ENCODE peak calls at places on chromosome 18, in seven cellular contexts. Q, L, R, B, U, O and P are unnamed samples.

GRCh38 chr18:51196811-51197660 is 445 bp downstream of the MEX3C start:
- DNase-seq in Q (peak; percentile 75), U (peak; percentile 42), L (peak; percentile 62), R (no peak), B (peak; percentile 53), O (no peak), P (no peak)

GRCh38 chr18:23498062-23498582 is 5.2 kb upstream of the RMC1 start:
- DNase-seq in U (no peak), B (no peak), O (no peak), Q (no peak), L (no peak), R (no peak), P (no peak)

GRCh38 chr18:31678425-31678824 is 6.0 kb downstream of the B4GALT6 start:
- DNase-seq in Q (no peak), B (no peak), R (no peak), U (no peak), L (no peak), O (no peak), P (no peak)

GRCh38 chr18:69186162-69186561 is 214.5 kb upstream of the DOK6 start:
- DNase-seq in U (no peak), L (no peak), Q (no peak), O (no peak), R (no peak), B (no peak), P (no peak)

GRCh38 chr18:33051397-33051796 is 278.6 kb upstream of the KLHL14 start:
- DNase-seq in U (peak; percentile 1), O (peak; percentile 17), L (no peak), R (no peak), Q (peak; percentile 1), B (peak; percentile 54), P (no peak)

GRCh38 chr18:57519668-57520424 is 66.7 kb downstream of the FECH start:
- DNase-seq in Q (no peak), B (no peak), L (no peak), O (no peak), U (no peak), R (no peak), P (no peak)

GRCh38 chr18:68267583-68267982 is 447.3 kb downstream of the TMX3 start:
- DNase-seq in B (no peak), O (peak; percentile 78), R (no peak), U (peak; percentile 70), Q (peak; percentile 70), L (no peak), P (peak; percentile 11)

GRCh38 chr18:43805646-43806194 is 528.4 kb upstream of the SYT4 start:
- DNase-seq in U (peak; percentile 61), O (peak; percentile 1), B (no peak), L (no peak), R (no peak), Q (no peak), P (no peak)

GRCh38 chr18:37535968-37536367 is 29.6 kb downstream of the CELF4 start:
- DNase-seq in R (no peak), L (no peak), O (peak; percentile 3), Q (peak; percentile 58), U (no peak), B (no peak), P (no peak)

GRCh38 chr18:13540783-13541182 is 185.6 kb downstream of the FAM210A start:
- DNase-seq in R (no peak), U (no peak), Q (no peak), L (no peak), B (no peak), O (no peak), P (no peak)

GRCh38 chr18:63775166-63775730 is at the start of gene SERPINB7:
- DNase-seq in O (peak; percentile 96), Q (peak; percentile 91), R (peak; percentile 10), U (peak; percentile 92), L (no peak), B (no peak), P (peak; percentile 54)

GRCh38 chr18:22176282-22176621 is 6.9 kb downstream of the GATA6 start:
- DNase-seq in O (no peak), B (peak; percentile 49), R (no peak), L (no peak), U (no peak), Q (no peak), P (no peak)

GRCh38 chr18:78362198-78362597 is 617.4 kb upstream of the SALL3 start:
- DNase-seq in Q (no peak), R (no peak), L (no peak), B (no peak), U (no peak), O (no peak), P (no peak)

GRCh38 chr18:30183766-30184165 is 858.8 kb downstream of the DSC3 start:
- DNase-seq in L (no peak), B (no peak), O (no peak), R (no peak), Q (no peak), U (no peak), P (no peak)

GRCh38 chr18:44149706-44150105 is 531.0 kb upstream of the SETBP1 start:
- DNase-seq in O (peak; percentile 60), L (no peak), U (peak; percentile 92), B (peak; percentile 13), R (no peak), Q (peak; percentile 90), P (peak; percentile 58)

GRCh38 chr18:49970288-49970687 is 157.0 kb upstream of the ACAA2 start:
- DNase-seq in B (no peak), U (no peak), Q (no peak), L (no peak), O (no peak), R (no peak), P (no peak)

GRCh38 chr18:49967171-49967570 is 153.8 kb upstream of the ACAA2 start:
- DNase-seq in B (no peak), U (no peak), R (peak; percentile 56), O (peak; percentile 38), Q (no peak), L (no peak), P (no peak)

GRCh38 chr18:49968649-49969309 is 155.4 kb upstream of the ACAA2 start:
- DNase-seq in B (no peak), Q (no peak), O (no peak), L (no peak), U (no peak), R (no peak), P (no peak)

GRCh38 chr18:49966090-49966489 is 152.8 kb upstream of the ACAA2 start:
- DNase-seq in B (no peak), L (no peak), U (no peak), Q (no peak), O (no peak), R (peak; percentile 51), P (no peak)

GRCh38 chr18:49967914-49968313 is 154.6 kb upstream of the ACAA2 start:
- DNase-seq in U (no peak), Q (no peak), R (no peak), B (no peak), L (no peak), O (no peak), P (no peak)
- H3K4me1 ChIP-seq in U (no peaks in the 10 kb centered on the region), Q (no peaks in the 10 kb centered on the region), R (peaks cover 27% of the 10 kb centered on the region), B (no peaks in the 10 kb centered on the region), L (no peaks in the 10 kb centered on the region), O (no peaks in the 10 kb centered on the region), P (no peaks in the 10 kb centered on the region)

GRCh38 chr18:5625076-5625475 is 81.3 kb upstream of the EPB41L3 start:
- DNase-seq in B (no peak), Q (no peak), O (no peak), R (no peak), L (peak; percentile 28), U (no peak), P (no peak)

GRCh38 chr18:5628512-5629255 is 84.9 kb upstream of the EPB41L3 start:
- DNase-seq in L (peak; percentile 71), R (no peak), U (peak; percentile 29), O (peak; percentile 8), Q (peak; percentile 65), B (peak; percentile 25), P (no peak)

GRCh38 chr18:5630057-5630765 is 86.4 kb upstream of the EPB41L3 start:
- DNase-seq in L (peak; percentile 93), Q (peak; percentile 68), U (no peak), B (peak; percentile 65), O (peak; percentile 4), R (no peak), P (no peak)

GRCh38 chr18:5626130-5626880 is 82.5 kb upstream of the EPB41L3 start:
- DNase-seq in L (no peak), O (no peak), R (no peak), U (no peak), Q (no peak), B (no peak), P (no peak)

DNA sequence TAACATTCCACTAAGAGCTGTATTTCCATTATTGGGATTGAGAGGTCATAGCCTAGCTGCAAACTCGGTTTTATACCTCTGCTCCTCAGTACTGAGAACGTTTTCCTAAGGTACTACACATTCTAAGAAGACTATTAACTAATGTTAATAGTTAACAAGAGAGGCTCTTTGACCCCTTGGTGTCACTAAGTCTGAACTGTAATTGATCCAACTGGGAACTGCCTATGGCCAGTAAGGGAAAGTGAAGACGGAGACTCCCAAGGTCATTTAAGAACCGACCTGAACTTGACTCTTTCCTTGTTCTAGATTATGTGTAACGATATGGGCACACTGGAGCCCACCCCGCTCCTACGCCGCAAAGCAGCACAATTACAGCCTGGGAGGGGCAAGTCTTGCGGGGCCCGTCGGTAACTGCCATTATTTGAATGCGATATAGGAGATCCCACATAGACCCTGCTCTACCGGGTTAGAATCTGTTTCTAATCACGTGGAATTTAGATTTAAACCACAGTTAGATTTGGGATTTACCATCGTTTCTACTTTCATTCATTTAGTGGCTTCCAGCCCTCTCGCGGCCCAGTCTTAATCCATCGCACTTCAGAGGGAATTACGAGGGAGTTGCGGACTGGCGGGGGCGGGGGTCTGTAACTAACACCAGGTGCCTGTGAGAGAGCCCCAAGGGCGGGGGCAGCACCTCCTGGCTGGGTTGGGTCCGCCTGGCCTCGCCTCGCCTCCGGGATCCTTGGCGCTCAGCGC is 84.1 kb upstream of the EPB41L3 start:
- DNase-seq in U (no peak), R (no peak), L (no peak), O (no peak), Q (no peak), B (peak; percentile 2), P (no peak)
- TF ChIP-seq EZH2 in U (peak; percentile 20), R (no peak), L (peak; percentile 75), O (no peak), Q (no peak), B (no peak), P (peak; percentile 59)

GRCh38 chr18:49819071-49819662 is 5.8 kb upstream of the ACAA2 start:
- DNase-seq in O (no peak), Q (no peak), L (no peak), B (no peak), U (no peak), R (no peak), P (no peak)
- H3K4me2 ChIP-seq in O (no peak overlapping the region), Q (no peak overlapping the region), L (no peak overlapping the region), B (no peak overlapping the region), U (no peak overlapping the region), R (no peak overlapping the region), P (no peak overlapping the region)

DNA sequence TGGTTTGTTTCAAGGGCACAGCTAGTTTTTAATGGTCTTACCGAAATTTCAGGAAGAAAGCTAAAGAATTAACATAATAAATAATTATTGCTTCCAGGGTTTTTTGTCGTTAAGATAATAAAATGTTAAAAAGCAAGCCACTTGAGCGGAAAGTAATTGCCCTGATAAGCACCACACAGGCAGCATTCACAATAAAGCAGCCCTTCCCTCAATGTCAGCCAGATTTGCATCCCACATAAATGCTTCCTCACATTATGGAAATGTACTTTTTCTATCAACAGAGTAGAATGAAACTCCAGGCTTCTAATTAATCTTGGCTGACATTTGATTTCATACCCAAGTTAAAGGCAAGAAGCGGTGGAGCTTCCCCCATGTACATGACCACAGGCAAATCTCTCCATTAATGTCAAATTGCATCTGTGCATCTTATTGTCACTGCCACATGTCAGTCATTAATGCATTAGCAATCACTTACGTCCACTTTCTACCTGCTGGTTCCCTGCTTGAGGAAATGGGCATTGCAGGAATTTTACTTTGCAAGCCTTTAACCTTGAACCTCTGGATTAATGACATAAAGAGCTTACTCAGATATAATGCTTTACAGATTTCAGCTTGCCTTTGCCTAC is 26.2 kb downstream of the PTPRM start:
- DNase-seq in O (no peak), R (no peak), U (no peak), Q (no peak), L (no peak), B (no peak), P (no peak)
- H3K4me1 ChIP-seq in O (peaks cover 6% of the 10 kb centered on the region), R (no peaks in the 10 kb centered on the region), U (peaks cover 9% of the 10 kb centered on the region), Q (peaks cover 17% of the 10 kb centered on the region), L (peaks cover 27% of the 10 kb centered on the region), B (no peaks in the 10 kb centered on the region), P (peaks cover 4% of the 10 kb centered on the region)